ENCODE peak calls at places on chromosome 17, in seven cellular contexts. One of them, this sample, is unnamed.

GRCh38 chr17:79891113-79891730 is 52.0 kb upstream of the CBX4 start:
- DNase-seq in A549: no peak
- DNase-seq in fibroblast of pulmonary artery: no peak
- DNase-seq in mesendoderm: no peak
- DNase-seq in Caco-2: no peak
- DNase-seq in sigmoid colon: no peak
- DNase-seq in aorta: peak
- DNase-seq in this sample: no peak

GRCh38 chr17:73278465-73279453 is 17.1 kb upstream of the CPSF4L start:
- DNase-seq in sigmoid colon: peak
- DNase-seq in Caco-2: no peak
- DNase-seq in A549: no peak
- DNase-seq in mesendoderm: no peak
- DNase-seq in aorta: no peak
- DNase-seq in fibroblast of pulmonary artery: peak
- DNase-seq in this sample: peak

GRCh38 chr17:80751460-80752368 is 207.1 kb downstream of the RPTOR start:
- DNase-seq in fibroblast of pulmonary artery: no peak
- DNase-seq in sigmoid colon: peak
- DNase-seq in Caco-2: no peak
- DNase-seq in mesendoderm: peak
- DNase-seq in A549: no peak
- DNase-seq in aorta: no peak
- DNase-seq in this sample: no peak

GRCh38 chr17:78343099-78343432 is 16.8 kb downstream of the SOCS3 start:
- DNase-seq in aorta: peak
- DNase-seq in fibroblast of pulmonary artery: peak
- DNase-seq in sigmoid colon: peak
- DNase-seq in A549: no peak
- DNase-seq in mesendoderm: peak
- DNase-seq in Caco-2: no peak
- DNase-seq in this sample: no peak

GRCh38 chr17:40345161-40346034 is 19.1 kb downstream of the GJD3 start:
- DNase-seq in A549: peak
- DNase-seq in mesendoderm: peak
- DNase-seq in sigmoid colon: peak
- DNase-seq in Caco-2: peak
- DNase-seq in aorta: peak
- DNase-seq in fibroblast of pulmonary artery: peak
- DNase-seq in this sample: no peak

GRCh38 chr17:56292628-56293027 is 139.4 kb downstream of the ANKFN1 start:
- DNase-seq in mesendoderm: no peak
- DNase-seq in sigmoid colon: no peak
- DNase-seq in aorta: no peak
- DNase-seq in Caco-2: no peak
- DNase-seq in A549: no peak
- DNase-seq in fibroblast of pulmonary artery: no peak
- DNase-seq in this sample: no peak

GRCh38 chr17:42142371-42142896 is 12.4 kb downstream of the RAB5C start:
- DNase-seq in A549: no peak
- DNase-seq in aorta: no peak
- DNase-seq in sigmoid colon: no peak
- DNase-seq in fibroblast of pulmonary artery: peak
- DNase-seq in Caco-2: no peak
- DNase-seq in mesendoderm: no peak
- DNase-seq in this sample: no peak

GRCh38 chr17:4544135-4544651 is 11.0 kb downstream of the MYBBP1A start:
- DNase-seq in A549: no peak
- DNase-seq in sigmoid colon: peak
- DNase-seq in fibroblast of pulmonary artery: no peak
- DNase-seq in aorta: no peak
- DNase-seq in Caco-2: no peak
- DNase-seq in mesendoderm: no peak
- DNase-seq in this sample: no peak

GRCh38 chr17:40809721-40810421 is 10.1 kb upstream of the KRT28 start:
- DNase-seq in fibroblast of pulmonary artery: peak
- DNase-seq in A549: no peak
- DNase-seq in sigmoid colon: no peak
- DNase-seq in mesendoderm: no peak
- DNase-seq in aorta: no peak
- DNase-seq in Caco-2: no peak
- DNase-seq in this sample: no peak

GRCh38 chr17:76772842-76773521 is 35.1 kb downstream of the MFSD11 start:
- DNase-seq in sigmoid colon: no peak
- DNase-seq in fibroblast of pulmonary artery: peak
- DNase-seq in mesendoderm: peak
- DNase-seq in A549: peak
- DNase-seq in Caco-2: peak
- DNase-seq in aorta: peak
- DNase-seq in this sample: peak

GRCh38 chr17:80183581-80184422 is 14.0 kb downstream of the CARD14 start:
- DNase-seq in Caco-2: no peak
- DNase-seq in A549: no peak
- DNase-seq in aorta: no peak
- DNase-seq in sigmoid colon: no peak
- DNase-seq in fibroblast of pulmonary artery: no peak
- DNase-seq in mesendoderm: no peak
- DNase-seq in this sample: no peak

GRCh38 chr17:74607219-74607618 is 15.1 kb upstream of the CD300LD start:
- DNase-seq in fibroblast of pulmonary artery: no peak
- DNase-seq in aorta: no peak
- DNase-seq in mesendoderm: no peak
- DNase-seq in Caco-2: no peak
- DNase-seq in A549: no peak
- DNase-seq in sigmoid colon: no peak
- DNase-seq in this sample: no peak

GRCh38 chr17:43085489-43085888 is 39.7 kb downstream of the BRCA1 start:
- DNase-seq in aorta: no peak
- DNase-seq in mesendoderm: peak
- DNase-seq in A549: peak
- DNase-seq in fibroblast of pulmonary artery: peak
- DNase-seq in Caco-2: peak
- DNase-seq in sigmoid colon: no peak
- DNase-seq in this sample: no peak

GRCh38 chr17:81080056-81080455 is 45.1 kb downstream of the BAIAP2 start:
- DNase-seq in Caco-2: no peak
- DNase-seq in aorta: no peak
- DNase-seq in sigmoid colon: no peak
- DNase-seq in mesendoderm: no peak
- DNase-seq in fibroblast of pulmonary artery: no peak
- DNase-seq in A549: no peak
- DNase-seq in this sample: no peak

GRCh38 chr17:40264458-40265185 is 23.1 kb upstream of the CDC6 start:
- DNase-seq in mesendoderm: peak
- DNase-seq in A549: no peak
- DNase-seq in sigmoid colon: no peak
- DNase-seq in fibroblast of pulmonary artery: no peak
- DNase-seq in Caco-2: no peak
- DNase-seq in aorta: no peak
- DNase-seq in this sample: no peak

GRCh38 chr17:83198366-83199341 is 119.2 kb downstream of the METRNL start:
- DNase-seq in fibroblast of pulmonary artery: no peak
- DNase-seq in sigmoid colon: peak
- DNase-seq in A549: no peak
- DNase-seq in mesendoderm: no peak
- DNase-seq in aorta: peak
- DNase-seq in Caco-2: no peak
- DNase-seq in this sample: no peak

GRCh38 chr17:57935833-57936807 is 19.1 kb downstream of the CUEDC1 start:
- DNase-seq in aorta: no peak
- DNase-seq in fibroblast of pulmonary artery: peak
- DNase-seq in Caco-2: no peak
- DNase-seq in mesendoderm: peak
- DNase-seq in sigmoid colon: peak
- DNase-seq in A549: no peak
- DNase-seq in this sample: no peak

GRCh38 chr17:38705803-38706624 is 941 bp downstream of the MLLT6 start:
- DNase-seq in aorta: peak
- DNase-seq in sigmoid colon: peak
- DNase-seq in A549: peak
- DNase-seq in fibroblast of pulmonary artery: peak
- DNase-seq in Caco-2: peak
- DNase-seq in mesendoderm: peak
- DNase-seq in this sample: no peak

GRCh38 chr17:17675925-17676534 is 5.2 kb upstream of the RAI1 start:
- DNase-seq in mesendoderm: peak
- DNase-seq in aorta: no peak
- DNase-seq in A549: peak
- DNase-seq in sigmoid colon: no peak
- DNase-seq in fibroblast of pulmonary artery: no peak
- DNase-seq in Caco-2: no peak
- DNase-seq in this sample: no peak

GRCh38 chr17:182164-182751 is 808 bp upstream of the DOC2B start:
- DNase-seq in sigmoid colon: no peak
- DNase-seq in Caco-2: no peak
- DNase-seq in aorta: no peak
- DNase-seq in A549: no peak
- DNase-seq in mesendoderm: no peak
- DNase-seq in fibroblast of pulmonary artery: no peak
- DNase-seq in this sample: no peak

GRCh38 chr17:183021-183420 is 1.6 kb upstream of the DOC2B start:
- DNase-seq in A549: no peak
- DNase-seq in aorta: no peak
- DNase-seq in sigmoid colon: no peak
- DNase-seq in fibroblast of pulmonary artery: no peak
- DNase-seq in Caco-2: no peak
- DNase-seq in mesendoderm: no peak
- DNase-seq in this sample: no peak

GRCh38 chr17:180380-181212 is 854 bp downstream of the DOC2B start:
- DNase-seq in mesendoderm: peak
- DNase-seq in aorta: no peak
- DNase-seq in sigmoid colon: no peak
- DNase-seq in A549: no peak
- DNase-seq in Caco-2: peak
- DNase-seq in fibroblast of pulmonary artery: no peak
- DNase-seq in this sample: no peak

GRCh38 chr17:179721-180379 is 1.6 kb downstream of the DOC2B start:
- DNase-seq in aorta: no peak
- DNase-seq in A549: no peak
- DNase-seq in mesendoderm: peak
- DNase-seq in Caco-2: no peak
- DNase-seq in sigmoid colon: no peak
- DNase-seq in fibroblast of pulmonary artery: no peak
- DNase-seq in this sample: no peak

GRCh38 chr17:181213-182163 is at the start of gene DOC2B:
- DNase-seq in sigmoid colon: no peak
- DNase-seq in Caco-2: peak
- DNase-seq in mesendoderm: peak
- DNase-seq in A549: no peak
- DNase-seq in aorta: peak
- DNase-seq in fibroblast of pulmonary artery: peak
- DNase-seq in this sample: no peak
- H3K4me3 ChIP-seq in sigmoid colon: peak
- H3K4me3 ChIP-seq in Caco-2: peak
- H3K4me3 ChIP-seq in mesendoderm: no peak
- H3K4me3 ChIP-seq in A549: peak
- H3K4me3 ChIP-seq in aorta: peak
- H3K4me3 ChIP-seq in fibroblast of pulmonary artery: no peak
- H3K4me3 ChIP-seq in this sample: peak

GRCh38 chr17:15917439-15918027 is 27.4 kb upstream of the ADORA2B start:
- DNase-seq in mesendoderm: no peak
- DNase-seq in fibroblast of pulmonary artery: no peak
- DNase-seq in A549: no peak
- DNase-seq in sigmoid colon: no peak
- DNase-seq in Caco-2: no peak
- DNase-seq in aorta: no peak
- DNase-seq in this sample: no peak

GRCh38 chr17:15918661-15919259 is 26.2 kb upstream of the ADORA2B start:
- DNase-seq in A549: peak
- DNase-seq in Caco-2: no peak
- DNase-seq in aorta: no peak
- DNase-seq in mesendoderm: no peak
- DNase-seq in fibroblast of pulmonary artery: no peak
- DNase-seq in sigmoid colon: peak
- DNase-seq in this sample: no peak

GRCh38 chr17:15918261-15918660 is 26.7 kb upstream of the ADORA2B start:
- DNase-seq in mesendoderm: no peak
- DNase-seq in aorta: no peak
- DNase-seq in fibroblast of pulmonary artery: no peak
- DNase-seq in Caco-2: no peak
- DNase-seq in A549: no peak
- DNase-seq in sigmoid colon: no peak
- DNase-seq in this sample: no peak

GRCh38 chr17:15915996-15916395 is 28.9 kb upstream of the ADORA2B start:
- DNase-seq in mesendoderm: no peak
- DNase-seq in sigmoid colon: no peak
- DNase-seq in fibroblast of pulmonary artery: no peak
- DNase-seq in A549: no peak
- DNase-seq in aorta: no peak
- DNase-seq in Caco-2: no peak
- DNase-seq in this sample: no peak

DNA sequence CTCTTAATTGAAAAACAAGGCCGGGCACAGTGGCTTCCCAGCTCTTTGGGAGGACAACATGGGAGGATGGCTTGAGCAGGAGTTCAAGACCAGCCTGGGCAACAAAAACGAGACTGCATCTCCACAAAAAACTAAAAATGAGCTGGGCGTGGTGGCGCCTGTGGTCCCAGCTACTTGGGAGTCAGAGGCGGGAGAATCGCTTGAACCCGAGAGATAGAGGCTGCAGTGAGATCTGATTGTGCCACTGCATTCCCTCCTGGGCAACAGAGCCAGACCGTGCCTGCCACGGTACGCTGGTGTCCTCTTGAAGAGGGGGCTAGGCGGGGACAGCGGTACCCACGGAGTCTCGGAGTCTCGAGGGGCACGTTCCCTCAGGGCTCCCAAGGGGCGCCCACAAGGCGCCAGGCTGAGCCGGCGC is 27.9 kb upstream of the ADORA2B start:
- DNase-seq in A549: no peak
- DNase-seq in fibroblast of pulmonary artery: no peak
- DNase-seq in Caco-2: no peak
- DNase-seq in aorta: no peak
- DNase-seq in sigmoid colon: no peak
- DNase-seq in mesendoderm: no peak
- DNase-seq in this sample: no peak
- H3K4me3 ChIP-seq in A549: no peak
- H3K4me3 ChIP-seq in fibroblast of pulmonary artery: no peak
- H3K4me3 ChIP-seq in Caco-2: no peak
- H3K4me3 ChIP-seq in aorta: no peak
- H3K4me3 ChIP-seq in sigmoid colon: peak
- H3K4me3 ChIP-seq in mesendoderm: no peak
- H3K4me3 ChIP-seq in this sample: no peak

DNA sequence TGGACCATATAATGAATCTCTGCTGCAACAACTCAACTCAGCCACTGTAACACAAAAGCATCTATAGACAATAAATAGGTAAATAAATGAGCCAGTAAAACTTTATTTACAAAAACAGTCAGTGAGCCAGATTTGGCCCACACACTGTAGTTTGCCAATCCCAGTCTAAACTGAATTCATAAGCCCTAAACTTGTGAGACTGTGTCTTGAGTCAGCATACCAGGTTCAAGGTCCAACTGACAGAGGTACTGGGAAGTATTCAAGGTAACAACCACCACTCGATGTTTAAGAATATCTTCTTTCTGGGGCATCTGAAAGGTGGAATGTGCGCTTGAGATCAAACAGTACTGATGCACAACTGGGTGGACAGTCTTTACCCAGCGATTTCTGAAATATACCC is 94.2 kb downstream of the HELZ start:
- DNase-seq in A549: peak
- DNase-seq in sigmoid colon: no peak
- DNase-seq in mesendoderm: no peak
- DNase-seq in aorta: no peak
- DNase-seq in fibroblast of pulmonary artery: no peak
- DNase-seq in Caco-2: peak
- DNase-seq in this sample: no peak
- H3K4me3 ChIP-seq in A549: no peak
- H3K4me3 ChIP-seq in sigmoid colon: no peak
- H3K4me3 ChIP-seq in mesendoderm: no peak
- H3K4me3 ChIP-seq in aorta: no peak
- H3K4me3 ChIP-seq in fibroblast of pulmonary artery: no peak
- H3K4me3 ChIP-seq in Caco-2: no peak
- H3K4me3 ChIP-seq in this sample: no peak

GRCh38 chr17:8225813-8226535 is 15.6 kb upstream of the AURKB start:
- DNase-seq in Caco-2: peak
- DNase-seq in A549: peak
- DNase-seq in sigmoid colon: no peak
- DNase-seq in mesendoderm: peak
- DNase-seq in aorta: no peak
- DNase-seq in fibroblast of pulmonary artery: peak
- DNase-seq in this sample: no peak
- H3K4me3 ChIP-seq in Caco-2: peak
- H3K4me3 ChIP-seq in A549: peak
- H3K4me3 ChIP-seq in sigmoid colon: peak
- H3K4me3 ChIP-seq in mesendoderm: no peak
- H3K4me3 ChIP-seq in aorta: no peak
- H3K4me3 ChIP-seq in fibroblast of pulmonary artery: peak
- H3K4me3 ChIP-seq in this sample: peak